ENCODE peak calls at places on chromosomes 16 and 17, in six cellular contexts. W, Y, K, E, C and Z are unnamed samples.

GRCh38 chr16:88700636-88701482 is 5.3 kb downstream of the RNF166 start:
- DNase-seq in W (no peak), Y (peak; percentile 91), K (peak; percentile 79), E (peak; percentile 91), C (no peak), Z (no peak)

GRCh38 chr17:81044764-81045589 is 10.0 kb downstream of the BAIAP2 start:
- DNase-seq in W (peak; percentile 66), Y (peak; percentile 62), K (peak; percentile 33), E (peak; percentile 91), C (no peak), Z (no peak)

GRCh38 chr17:79800325-79801155 is 3.7 kb upstream of the CBX8 start:
- DNase-seq in W (peak; percentile 46), Y (no peak), K (peak; percentile 92), E (no peak), C (peak; percentile 50), Z (no peak)

GRCh38 chr16:85029413-85029794 is 1.8 kb downstream of the KIAA0513 start:
- DNase-seq in W (peak; percentile 87), Y (no peak), K (peak; percentile 46), E (no peak), C (no peak), Z (peak; percentile 75)

GRCh38 chr16:83215417-83216001 is 588.7 kb downstream of the CDH13 start:
- DNase-seq in W (peak; percentile 24), Y (peak; percentile 21), K (peak; percentile 49), E (peak; percentile 18), C (peak; percentile 21), Z (peak; percentile 32)

GRCh38 chr17:6910987-6911603 is 79.6 kb upstream of the TEKT1 start:
- DNase-seq in W (peak; percentile 35), Y (peak; percentile 23), K (peak; percentile 74), E (no peak), C (peak; percentile 29), Z (peak; percentile 49)

GRCh38 chr16:28923231-28923587 is 1.8 kb downstream of the RABEP2 start:
- DNase-seq in W (no peak), Y (no peak), K (no peak), E (no peak), C (no peak), Z (no peak)

GRCh38 chr17:42928714-42929496 is 28.3 kb downstream of the G6PC1 start:
- DNase-seq in W (peak; percentile 64), Y (peak; percentile 92), K (peak; percentile 70), E (no peak), C (peak; percentile 60), Z (peak; percentile 46)

GRCh38 chr17:74459622-74460021 is 6.8 kb upstream of the CD300A start:
- DNase-seq in W (no peak), Y (no peak), K (no peak), E (no peak), C (no peak), Z (no peak)

GRCh38 chr16:4082474-4083044 is 33.7 kb downstream of the ADCY9 start:
- DNase-seq in W (no peak), Y (no peak), K (no peak), E (no peak), C (no peak), Z (no peak)

GRCh38 chr17:77849203-77849602 is 109.3 kb upstream of the TNRC6C start:
- DNase-seq in W (no peak), Y (no peak), K (no peak), E (no peak), C (no peak), Z (no peak)

GRCh38 chr17:40430272-40431230 is 12.7 kb upstream of the IGFBP4 start:
- DNase-seq in W (no peak), Y (no peak), K (no peak), E (no peak), C (no peak), Z (no peak)

GRCh38 chr17:73586921-73587680 is 57.1 kb downstream of the SDK2 start:
- DNase-seq in W (no peak), Y (peak; percentile 41), K (no peak), E (peak; percentile 51), C (peak; percentile 8), Z (no peak)

GRCh38 chr17:77686903-77687302 is 271.6 kb upstream of the TNRC6C start:
- DNase-seq in W (no peak), Y (no peak), K (no peak), E (no peak), C (no peak), Z (no peak)

GRCh38 chr17:5237541-5238016 is 2.9 kb upstream of the SCIMP start:
- DNase-seq in W (peak; percentile 40), Y (peak; percentile 81), K (peak; percentile 46), E (no peak), C (peak; percentile 65), Z (peak; percentile 43)

GRCh38 chr17:9522074-9522473 is 53.5 kb downstream of the STX8 start:
- DNase-seq in W (peak; percentile 14), Y (peak; percentile 44), K (peak; percentile 71), E (no peak), C (no peak), Z (peak; percentile 34)

GRCh38 chr16:87178977-87179376 is 138.2 kb downstream of the C16orf95 start:
- DNase-seq in W (no peak), Y (no peak), K (no peak), E (peak; percentile 49), C (no peak), Z (peak; percentile 49)

GRCh38 chr17:7439462-7440112 is at the start of gene FGF11:
- DNase-seq in W (no peak), Y (no peak), K (no peak), E (no peak), C (no peak), Z (no peak)

GRCh38 chr17:17729620-17730249 is 48.5 kb downstream of the RAI1 start:
- DNase-seq in W (no peak), Y (peak; percentile 30), K (no peak), E (no peak), C (peak; percentile 19), Z (no peak)

GRCh38 chr17:75509528-75510258 is 5.6 kb downstream of the CASKIN2 start:
- DNase-seq in W (no peak), Y (no peak), K (no peak), E (peak; percentile 75), C (no peak), Z (no peak)

GRCh38 chr17:48770954-48771353 is 42.4 kb upstream of the HOXB13 start:
- DNase-seq in W (no peak), Y (no peak), K (peak; percentile 67), E (no peak), C (no peak), Z (no peak)

GRCh38 chr17:44348988-44349364 is 3.9 kb downstream of the GRN start:
- DNase-seq in W (no peak), Y (no peak), K (no peak), E (no peak), C (no peak), Z (no peak)

GRCh38 chr17:10120749-10121148 is 77.7 kb downstream of the GAS7 start:
- DNase-seq in W (no peak), Y (no peak), K (no peak), E (no peak), C (no peak), Z (no peak)

GRCh38 chr17:76909971-76910760 is 42.0 kb downstream of the MGAT5B start:
- DNase-seq in W (peak; percentile 44), Y (peak; percentile 32), K (peak; percentile 41), E (peak; percentile 53), C (peak; percentile 7), Z (peak; percentile 75)

GRCh38 chr17:36204724-36205500 is 6.0 kb upstream of the CCL4L2 start:
- DNase-seq in W (no peak), Y (no peak), K (no peak), E (no peak), C (no peak), Z (no peak)

GRCh38 chr17:75323043-75323591 is 33.9 kb upstream of the SLC25A19 start:
- DNase-seq in W (peak; percentile 69), Y (peak; percentile 85), K (peak; percentile 92), E (peak; percentile 71), C (peak; percentile 84), Z (peak; percentile 61)

GRCh38 chr17:43341705-43342600 is 56.8 kb upstream of the ARL4D start:
- DNase-seq in W (peak; percentile 65), Y (no peak), K (no peak), E (no peak), C (no peak), Z (no peak)

GRCh38 chr16:30351586-30352419 is 3.3 kb downstream of the CD2BP2 start:
- DNase-seq in W (peak; percentile 37), Y (no peak), K (no peak), E (peak; percentile 80), C (peak; percentile 39), Z (no peak)

DNA sequence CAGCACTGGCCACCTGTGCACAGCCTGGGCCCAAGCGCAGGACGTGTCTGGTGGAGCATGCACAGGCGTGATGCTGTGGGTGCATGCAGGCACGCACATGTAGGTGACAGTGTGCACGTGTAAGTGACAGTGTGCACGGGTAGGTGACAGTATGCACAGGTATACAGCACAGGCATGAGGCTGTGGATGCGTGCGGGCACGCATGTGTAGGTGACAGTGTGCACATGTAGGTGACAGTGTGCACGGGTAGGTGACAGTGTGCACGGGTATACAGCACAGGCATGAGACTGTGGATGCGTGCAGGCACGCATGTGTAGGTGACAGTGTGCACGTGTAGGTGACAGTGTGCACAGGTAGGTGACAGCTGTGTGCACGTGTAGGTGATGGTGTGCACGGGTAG is 7.9 kb downstream of the RPUSD1 start:
- DNase-seq in W (no peak), Y (no peak), K (no peak), E (no peak), C (no peak), Z (no peak)
- H3K27ac ChIP-seq in W (no peak overlapping the region), Y (no peak overlapping the region), K (no peak overlapping the region), E (no peak overlapping the region), C (no peak overlapping the region), Z (no peak overlapping the region)

DNA sequence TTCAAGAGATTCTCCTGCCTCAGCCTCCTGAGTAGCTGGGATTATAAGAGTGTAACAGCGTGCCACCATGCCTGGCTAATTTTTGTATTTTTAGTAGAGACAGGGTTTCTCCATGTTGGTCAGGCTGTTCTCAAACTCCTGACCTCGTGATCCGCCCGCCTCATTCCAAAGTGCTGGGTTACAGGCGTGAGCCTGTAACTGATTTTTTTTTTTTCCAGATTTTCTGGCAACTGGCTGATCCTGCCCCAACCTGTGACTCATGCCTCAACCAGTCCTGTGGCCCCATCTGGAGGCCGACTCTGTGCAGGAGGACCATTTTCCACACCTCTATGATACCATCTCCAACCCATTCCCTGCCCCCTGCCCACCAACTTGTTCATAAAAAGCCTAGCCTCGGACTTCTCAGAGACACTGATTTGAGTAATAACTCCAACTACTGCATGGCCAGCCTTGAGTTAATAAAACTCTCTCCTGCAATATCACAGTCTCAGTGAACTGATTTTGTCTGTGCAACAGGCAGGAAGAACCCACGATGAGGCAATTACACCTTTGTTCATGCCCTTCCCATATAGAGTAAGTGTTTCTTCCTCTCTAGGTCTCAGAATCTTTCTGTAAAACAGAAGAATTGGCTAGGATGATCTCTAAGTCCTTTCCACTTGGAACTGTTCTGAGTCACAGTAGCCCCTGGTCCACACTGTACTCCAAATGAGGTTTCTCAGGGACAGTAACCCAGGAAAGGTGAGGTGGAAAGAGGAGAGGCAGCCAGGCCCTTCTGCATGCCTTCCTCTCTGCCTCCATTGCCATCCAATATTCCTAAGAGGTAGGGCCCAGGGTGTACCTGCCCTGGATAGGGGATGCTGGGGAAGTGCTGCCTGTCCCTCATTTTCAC is 8.8 kb upstream of the CNOT1 start:
- DNase-seq in W (peak; percentile 81), Y (peak; percentile 79), K (peak; percentile 35), E (peak; percentile 24), C (peak; percentile 54), Z (peak; percentile 81)
- TF ChIP-seq CTCF in W (peak; percentile 67), Y (peak; percentile 89), K (peak; percentile 41), E (peak; percentile 41), C (peak; percentile 46), Z (peak; percentile 46)

GRCh38 chr16:81861503-81861902 is 82.4 kb downstream of the PLCG2 start:
- DNase-seq in W (peak; percentile 75), Y (no peak), K (no peak), E (no peak), C (no peak), Z (peak; percentile 26)
- H3K27ac ChIP-seq in W (no peak overlapping the region), Y (no peak overlapping the region), K (no peak overlapping the region), E (peak overlapping the region; percentile 62), C (no peak overlapping the region), Z (no peak overlapping the region)

GRCh38 chr17:45722161-45722560 is 62.0 kb upstream of the CRHR1 start:
- DNase-seq in W (no peak), Y (peak; percentile 58), K (no peak), E (no peak), C (peak; percentile 16), Z (no peak)
- TF ChIP-seq CTCF in W (no peak), Y (peak; percentile 80), K (no peak), E (peak; percentile 29), C (peak; percentile 60), Z (no peak)